ENCODE peak calls at places on chromosomes 1 and 21, in eight cellular contexts. E, L, M, V, N, D, X and B are unnamed samples. For H3K4me1, the result is how much of the 10 kb centered on the place peaks cover.

GRCh38 chr1:113868387-113869083 is 3.0 kb downstream of the PTPN22 start:
- DNase-seq in L (no peak), X (no peak), V (peak), N (no peak), E (no peak), D (no peak), M (no peak), B (no peak)

GRCh38 chr1:204946640-204947039 is 76.0 kb downstream of the NFASC start:
- DNase-seq in N (no peak), E (no peak), X (no peak), D (no peak), V (no peak), M (no peak), L (no peak), B (no peak)

GRCh38 chr1:54547601-54548388 is at the start of gene ACOT11:
- DNase-seq in V (peak), L (no peak), X (no peak), M (no peak), E (peak), D (peak), N (no peak), B (no peak)

GRCh38 chr21:36647279-36648093 is 51.4 kb upstream of the SIM2 start:
- DNase-seq in M (no peak), V (peak), E (no peak), N (no peak), L (peak), X (peak), D (no peak), B (no peak)

GRCh38 chr1:112515311-112516009 is 6.7 kb downstream of the WNT2B start:
- DNase-seq in L (no peak), D (no peak), M (no peak), V (peak), E (no peak), N (no peak), X (no peak), B (no peak)

GRCh38 chr1:81142099-81142776 is 658.5 kb upstream of the ADGRL2 start:
- DNase-seq in E (no peak), V (peak), M (no peak), L (no peak), D (no peak), X (no peak), N (no peak), B (no peak)

GRCh38 chr1:26784023-26784871 is 3.5 kb upstream of the PIGV start:
- DNase-seq in E (peak), D (peak), L (no peak), X (peak), M (no peak), V (peak), N (no peak), B (peak)

GRCh38 chr1:100353988-100354387 is 1.7 kb downstream of the CDC14A start:
- DNase-seq in E (no peak), V (peak), M (peak), N (no peak), X (peak), L (no peak), D (no peak), B (peak)

GRCh38 chr1:31782766-31783410 is 18.7 kb upstream of the ADGRB2 start:
- DNase-seq in X (no peak), E (no peak), D (no peak), N (no peak), V (no peak), M (no peak), L (no peak), B (no peak)

GRCh38 chr1:116722016-116722838 is 32.0 kb upstream of the CD2 start:
- DNase-seq in M (no peak), N (no peak), V (no peak), X (no peak), L (no peak), D (no peak), E (no peak), B (no peak)

GRCh38 chr1:56547473-56547872 is 31.9 kb downstream of the PLPP3 start:
- DNase-seq in N (no peak), M (no peak), E (no peak), L (no peak), V (no peak), D (no peak), X (no peak), B (no peak)

GRCh38 chr1:228515200-228515834 is 28.1 kb downstream of the RNF187 start:
- DNase-seq in V (peak), X (peak), M (peak), D (no peak), L (no peak), E (no peak), N (peak), B (peak)

GRCh38 chr21:37758997-37759396 is 157.3 kb downstream of the KCNJ6 start:
- DNase-seq in D (no peak), M (peak), L (peak), X (peak), E (no peak), V (peak), N (no peak), B (no peak)

GRCh38 chr1:114153051-114153620 is 533 bp downstream of the SYT6 start:
- DNase-seq in X (no peak), D (no peak), N (no peak), M (no peak), V (no peak), L (no peak), E (no peak), B (no peak)

GRCh38 chr21:42763578-42764442 is 110.4 kb downstream of the PDE9A start:
- DNase-seq in M (no peak), X (no peak), E (no peak), L (no peak), V (no peak), D (no peak), N (no peak), B (no peak)

GRCh38 chr1:154967331-154967950 is 3.1 kb downstream of the SHC1 start:
- DNase-seq in E (peak), V (no peak), M (no peak), N (no peak), L (no peak), X (no peak), D (no peak), B (no peak)

GRCh38 chr21:35664683-35665082 is 395.6 kb downstream of the SETD4 start:
- DNase-seq in D (no peak), N (no peak), L (no peak), X (no peak), E (no peak), M (no peak), V (peak), B (no peak)

GRCh38 chr1:29033829-29034466 is 89.8 kb downstream of the TMEM200B start:
- DNase-seq in V (peak), L (no peak), D (no peak), E (no peak), X (peak), N (peak), M (peak), B (peak)

GRCh38 chr1:77970192-77970591 is 8.7 kb downstream of the FUBP1 start:
- DNase-seq in N (no peak), M (no peak), D (no peak), X (no peak), V (no peak), L (no peak), E (no peak), B (no peak)

GRCh38 chr1:82226198-82226505 is 425.4 kb downstream of the ADGRL2 start:
- DNase-seq in L (no peak), E (no peak), X (no peak), V (no peak), N (no peak), M (no peak), D (no peak), B (peak)

GRCh38 chr1:22611530-22611947 is 24.9 kb upstream of the C1QA start:
- DNase-seq in M (peak), D (no peak), N (no peak), L (peak), E (peak), V (peak), X (peak), B (peak)

GRCh38 chr1:209747580-209748262 is 8.1 kb upstream of the TRAF3IP3 start:
- DNase-seq in E (peak), N (peak), D (peak), V (peak), L (peak), X (peak), M (peak), B (peak)

GRCh38 chr1:145961425-145962156 is 2.8 kb downstream of the ANKRD34A start:
- DNase-seq in L (no peak), V (no peak), X (no peak), D (no peak), M (no peak), E (peak), N (peak), B (peak)

GRCh38 chr21:41692216-41692615 is 74.6 kb downstream of the RIPK4 start:
- DNase-seq in L (no peak), D (no peak), N (no peak), E (no peak), X (no peak), V (no peak), M (no peak), B (no peak)

GRCh38 chr1:6614019-6614952 is 755 bp downstream of the PHF13 start:
- DNase-seq in X (peak), E (peak), M (peak), N (peak), V (peak), D (peak), L (no peak), B (peak)

GRCh38 chr1:190436615-190437014 is 41.0 kb downstream of the BRINP3 start:
- DNase-seq in E (no peak), M (peak), N (no peak), X (no peak), D (no peak), L (no peak), V (peak), B (peak)

GRCh38 chr1:47621483-47621882 is 183.6 kb downstream of the FOXD2 start:
- DNase-seq in N (no peak), D (no peak), M (no peak), V (no peak), X (no peak), E (no peak), L (no peak), B (no peak)

GRCh38 chr1:214698589-214698988 is 95.6 kb downstream of the CENPF start:
- DNase-seq in D (no peak), L (no peak), X (no peak), E (no peak), V (peak), N (no peak), M (no peak), B (no peak)

GRCh38 chr1:39110325-39110851 is 84.2 kb downstream of the NDUFS5 start:
- DNase-seq in L (no peak), N (no peak), X (no peak), V (peak), D (peak), M (no peak), E (no peak), B (no peak)

GRCh38 chr1:233391338-233391737 is 63.8 kb downstream of the MAP3K21 start:
- DNase-seq in D (no peak), V (no peak), M (no peak), L (no peak), N (no peak), E (no peak), X (no peak), B (no peak)

GRCh38 chr1:114671011-114671938 is 1.4 kb upstream of the DENND2C start:
- DNase-seq in L (no peak), M (peak), V (peak), D (no peak), N (peak), E (no peak), X (no peak), B (no peak)

GRCh38 chr1:158821723-158822122 is 9.4 kb upstream of the MNDA start:
- DNase-seq in L (no peak), X (no peak), D (no peak), V (no peak), E (no peak), N (no peak), M (no peak), B (no peak)

DNA sequence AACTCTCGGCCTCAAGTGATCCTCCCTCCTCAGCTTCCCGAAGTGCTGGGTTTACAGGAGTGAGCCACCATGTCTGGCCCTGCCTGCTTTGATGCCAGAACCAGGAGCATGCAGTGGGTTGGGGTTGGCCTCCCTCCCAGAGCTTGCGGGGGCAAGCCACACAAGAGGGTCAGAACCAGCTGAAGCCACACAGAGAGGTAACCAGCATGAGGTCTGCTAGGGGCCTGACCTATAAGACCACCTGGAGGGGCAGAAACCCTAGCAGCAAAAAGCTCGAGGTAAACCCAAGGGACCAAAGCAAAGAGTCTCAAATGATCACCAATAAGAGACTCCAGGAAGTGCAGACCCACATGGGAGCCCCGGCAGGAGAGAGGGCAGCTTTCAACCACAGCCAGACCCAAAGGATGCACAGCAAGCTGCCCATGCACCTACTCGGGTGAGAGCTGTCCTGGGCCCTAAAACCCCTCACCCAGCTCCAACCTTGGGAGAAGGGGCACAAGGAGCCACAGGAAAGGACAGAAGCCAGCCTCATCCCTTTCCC is 81.2 kb downstream of the TOMM20 start:
- DNase-seq in N (no peak), M (peak), D (no peak), E (no peak), L (no peak), X (no peak), V (no peak), B (no peak)
- H3K4me1 ChIP-seq in N (under half), M (under half), D (under half), E (under half), L (under half), X (under half), V (under half), B (under half)

GRCh38 chr1:165381745-165382530 is 25.4 kb upstream of the LMX1A start:
- DNase-seq in E (no peak), N (no peak), L (no peak), D (no peak), V (no peak), X (no peak), M (no peak), B (no peak)
- H3K4me3 ChIP-seq in E (no peak), N (no peak), L (no peak), D (no peak), V (no peak), X (no peak), M (no peak), B (no peak)

DNA sequence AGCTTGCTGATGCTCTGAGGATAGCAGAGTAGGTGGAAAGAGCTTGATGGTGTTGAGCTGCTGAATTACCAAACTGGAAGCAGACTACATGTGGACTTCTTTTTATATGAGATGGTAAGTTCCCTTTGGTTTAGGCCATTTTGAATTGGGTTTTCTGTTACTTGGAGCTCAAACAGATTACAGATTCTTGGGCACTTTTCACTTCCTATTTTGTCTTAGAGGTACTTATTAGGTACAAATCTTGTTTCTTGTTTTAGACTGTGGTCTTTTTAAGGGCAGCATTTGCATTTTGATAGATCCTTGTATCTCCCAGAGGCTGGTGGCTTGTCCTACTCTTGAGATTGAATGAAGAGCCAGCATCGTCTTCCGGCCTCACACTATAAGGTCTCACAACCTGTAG is 70.2 kb downstream of the GADD45A start:
- DNase-seq in E (no peak), N (no peak), X (no peak), M (peak), L (no peak), D (no peak), V (no peak), B (no peak)
- H3K4me1 ChIP-seq in E (under half), N (under half), X (under half), M (under half), L (under half), D (under half), V (under half), B (under half)

DNA sequence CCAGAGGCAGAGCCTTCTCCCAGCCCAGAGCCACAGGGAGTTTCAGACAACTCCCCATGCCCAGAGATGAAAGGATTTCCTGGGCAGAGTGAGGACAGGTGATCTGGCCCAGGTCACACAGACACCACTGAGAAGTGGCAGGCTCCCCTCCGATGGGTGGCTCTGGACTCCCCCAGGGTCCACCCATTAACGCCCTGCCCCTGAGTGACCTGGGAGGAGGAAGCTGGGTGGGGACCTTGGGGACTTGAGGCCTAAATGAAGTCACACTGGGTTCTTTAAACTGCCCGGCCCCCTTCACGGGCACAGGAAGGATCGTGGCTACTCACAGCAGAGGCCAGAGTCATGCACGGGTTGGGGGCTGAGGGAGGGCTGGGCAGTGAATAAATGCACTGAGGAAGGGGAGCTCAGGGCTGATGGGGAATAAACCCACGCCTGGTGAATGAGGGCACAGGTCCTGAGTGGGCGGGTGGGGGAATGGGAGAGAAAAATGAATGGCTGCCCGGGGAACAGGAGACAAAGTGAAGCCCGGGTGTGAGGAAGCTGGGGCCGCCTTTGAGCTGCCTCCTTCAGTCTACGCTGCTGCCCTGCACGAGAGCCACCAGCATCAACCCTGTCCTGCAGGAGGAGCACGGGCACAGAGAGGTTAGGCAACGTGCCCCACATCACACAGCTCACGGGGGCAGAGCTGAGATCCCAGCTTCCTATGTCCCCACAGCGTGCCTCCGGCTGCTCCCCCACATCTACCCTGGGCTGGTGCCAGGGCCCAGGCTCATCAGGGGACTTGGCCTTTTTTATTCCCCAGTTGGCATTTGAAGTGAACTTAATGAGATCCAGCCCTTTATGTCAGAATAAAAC is 404.3 kb downstream of the MATN1 start:
- DNase-seq in E (no peak), N (no peak), M (no peak), D (no peak), X (no peak), V (no peak), L (no peak), B (no peak)
- H3K4me3 ChIP-seq in E (no peak), N (no peak), M (no peak), D (no peak), X (no peak), V (no peak), L (no peak), B (no peak)

DNA sequence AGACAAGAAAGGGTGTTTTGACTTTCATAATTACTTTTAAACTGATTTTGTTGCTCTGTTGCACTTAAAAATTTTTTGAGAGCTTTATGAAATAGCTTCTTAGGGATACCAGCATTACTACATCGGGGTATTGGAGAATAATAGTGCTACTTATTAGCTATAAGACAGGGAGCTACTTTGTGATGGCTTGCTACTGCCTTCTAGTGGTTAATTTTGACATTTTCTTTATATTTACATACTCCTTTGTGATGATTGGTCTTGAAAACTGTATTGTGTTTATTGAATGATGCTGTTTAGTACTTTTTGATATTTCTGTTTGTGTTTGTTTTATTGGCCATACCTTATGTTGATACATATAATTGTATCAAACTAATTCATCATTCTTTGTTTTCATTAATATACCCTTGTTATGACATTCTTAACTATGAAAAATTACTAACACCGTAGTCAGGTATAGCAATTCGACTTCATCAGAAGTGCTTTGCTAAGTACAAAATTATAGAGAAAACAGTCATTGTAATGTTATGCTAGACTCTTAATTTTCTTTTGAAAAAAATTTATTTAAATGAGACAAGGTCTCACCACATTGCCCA is 85.5 kb downstream of the CLIC4 start:
- DNase-seq in M (peak), X (peak), N (peak), V (peak), D (no peak), E (no peak), L (no peak), B (no peak)
- H3K4me1 ChIP-seq in M (under half), X (under half), N (under half), V (under half), D (under half), E (under half), L (under half), B (under half)

DNA sequence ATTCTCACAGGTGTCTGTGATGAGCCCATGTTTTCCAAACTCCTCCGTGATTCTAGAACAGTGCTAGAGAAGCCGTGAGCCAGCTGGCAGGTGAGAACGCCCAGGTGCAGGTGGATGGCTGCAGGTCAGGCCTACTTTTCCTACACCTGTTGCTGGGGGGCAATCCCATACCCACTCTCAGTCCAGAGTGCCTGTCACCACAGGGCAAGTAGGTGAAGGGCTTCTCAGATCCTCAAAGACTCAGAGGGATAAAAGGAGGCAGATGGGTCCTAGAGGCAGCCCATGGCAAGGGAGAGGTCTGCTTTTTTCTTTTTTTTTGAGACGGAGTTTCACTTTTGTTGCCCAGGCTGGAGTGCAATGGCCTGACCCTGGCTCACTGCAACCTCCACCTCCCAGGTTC is 50.7 kb upstream of the H6PD start:
- DNase-seq in N (no peak), X (no peak), V (no peak), D (no peak), L (no peak), E (no peak), M (no peak), B (no peak)
- H3K4me3 ChIP-seq in N (no peak), X (no peak), V (peak), D (no peak), L (peak), E (no peak), M (no peak), B (no peak)

GRCh38 chr1:17572264-17572985 is 32.9 kb downstream of the ARHGEF10L start:
- DNase-seq in M (peak), V (no peak), E (no peak), N (no peak), X (peak), D (no peak), L (no peak), B (no peak)
- H3K4me1 ChIP-seq in M (under half), V (under half), E (under half), N (under half), X (under half), D (under half), L (under half), B (under half)

DNA sequence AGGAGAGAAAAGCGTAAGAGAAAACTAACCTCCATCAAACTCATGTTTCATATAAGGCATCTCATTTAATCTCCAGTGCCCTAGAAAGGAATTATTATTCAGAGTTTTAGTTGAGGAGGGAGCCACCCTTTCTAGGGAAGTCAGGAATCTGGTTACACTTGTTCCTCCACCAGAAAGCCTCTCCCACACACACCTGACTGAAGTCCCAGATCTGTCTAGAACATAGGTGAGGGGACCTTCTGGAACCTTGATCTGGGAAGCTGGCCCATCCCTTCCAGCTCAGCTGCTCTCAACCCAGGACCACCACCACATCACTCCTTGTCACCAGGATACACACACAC is 1.9 kb upstream of the DENND2D start:
- DNase-seq in M (no peak), X (peak), D (no peak), E (no peak), V (no peak), L (no peak), N (no peak), B (no peak)
- H3K4me3 ChIP-seq in M (peak), X (no peak), D (no peak), E (no peak), V (no peak), L (no peak), N (peak), B (no peak)